ENCODE peak calls at places on chromosomes 1 and 21, in seven cellular contexts. K is endothelial cell of umbilical vein, B is ovary, M is GM12891, C is IMR-90, F is GM12892, A is H54. W is an unnamed sample.

GRCh38 chr1:31785947-31786290 is 21.8 kb upstream of the ADGRB2 start:
- DNase-seq in K (no peak), B (no peak), M (no peak), C (no peak), F (no peak), A (no peak), W (no peak)

GRCh38 chr1:180912211-180912800 is 391 bp upstream of the KIAA1614 start:
- DNase-seq in K (no peak), B (peak; percentile 68), M (no peak), C (peak; percentile 34), F (no peak), A (peak; percentile 52), W (peak; percentile 29)

GRCh38 chr1:39293375-39294070 is 89.0 kb downstream of the MACF1 start:
- DNase-seq in K (no peak), B (no peak), M (no peak), C (peak; percentile 43), F (no peak), A (no peak), W (no peak)

GRCh38 chr1:30879126-30879786 is 29.3 kb downstream of the SDC3 start:
- DNase-seq in K (peak; percentile 35), B (no peak), M (no peak), C (peak; percentile 35), F (no peak), A (no peak), W (no peak)

GRCh38 chr1:82565546-82565945 is 764.8 kb downstream of the ADGRL2 start:
- DNase-seq in K (peak; percentile 94), B (no peak), M (no peak), C (peak; percentile 1), F (no peak), A (peak; percentile 6), W (no peak)

GRCh38 chr1:34320081-34320480 is 143.4 kb downstream of the C1orf94 start:
- DNase-seq in K (no peak), B (no peak), M (no peak), C (no peak), F (no peak), A (peak; percentile 38), W (no peak)

GRCh38 chr21:16285646-16286223 is 556.0 kb downstream of the USP25 start:
- DNase-seq in K (no peak), B (no peak), M (no peak), C (no peak), F (no peak), A (no peak), W (no peak)

GRCh38 chr1:246782120-246782900 is 58.1 kb downstream of the SCCPDH start:
- DNase-seq in K (no peak), B (peak; percentile 65), M (no peak), C (peak; percentile 72), F (no peak), A (peak; percentile 73), W (peak; percentile 19)

GRCh38 chr1:79887059-79887458 is 880.5 kb upstream of the ADGRL4 start:
- DNase-seq in K (no peak), B (no peak), M (no peak), C (no peak), F (no peak), A (no peak), W (no peak)

GRCh38 chr1:178945763-178946266 is 74.9 kb upstream of the ANGPTL1 start:
- DNase-seq in K (no peak), B (no peak), M (no peak), C (peak; percentile 12), F (no peak), A (no peak), W (no peak)

GRCh38 chr1:150553392-150554085 is 4.3 kb downstream of the ADAMTSL4 start:
- DNase-seq in K (no peak), B (peak; percentile 48), M (no peak), C (no peak), F (no peak), A (no peak), W (no peak)

GRCh38 chr21:46095814-46096595 is 1.9 kb upstream of the COL6A2 start:
- DNase-seq in K (no peak), B (peak; percentile 28), M (no peak), C (no peak), F (no peak), A (no peak), W (no peak)

GRCh38 chr1:180862305-180862704 is 50.4 kb upstream of the KIAA1614 start:
- DNase-seq in K (peak; percentile 26), B (no peak), M (no peak), C (peak; percentile 52), F (no peak), A (no peak), W (no peak)

GRCh38 chr1:235415008-235415904 is 48.0 kb downstream of the TBCE start:
- DNase-seq in K (peak; percentile 70), B (peak; percentile 39), M (peak; percentile 42), C (peak; percentile 85), F (peak; percentile 41), A (peak; percentile 53), W (peak; percentile 77)

GRCh38 chr21:34035619-34036354 is 37.6 kb upstream of the MRPS6 start:
- DNase-seq in K (no peak), B (no peak), M (no peak), C (no peak), F (no peak), A (peak; percentile 69), W (no peak)

GRCh38 chr1:2533356-2533755 is 3.3 kb upstream of the HES5 start:
- DNase-seq in K (no peak), B (no peak), M (no peak), C (peak; percentile 28), F (no peak), A (no peak), W (no peak)

GRCh38 chr1:199226163-199226562 is 587.3 kb downstream of the PTPRC start:
- DNase-seq in K (peak; percentile 74), B (no peak), M (no peak), C (peak; percentile 75), F (no peak), A (no peak), W (no peak)

GRCh38 chr1:45887156-45887842 is 83.9 kb downstream of the MAST2 start:
- DNase-seq in K (no peak), B (no peak), M (no peak), C (no peak), F (no peak), A (no peak), W (no peak)

GRCh38 chr1:47584249-47584648 is 146.4 kb downstream of the FOXD2 start:
- DNase-seq in K (no peak), B (no peak), M (no peak), C (no peak), F (no peak), A (no peak), W (no peak)

GRCh38 chr21:31236528-31236927 is 107.5 kb downstream of the TIAM1 start:
- DNase-seq in K (no peak), B (no peak), M (no peak), C (no peak), F (no peak), A (no peak), W (no peak)

GRCh38 chr1:187853505-187853904 is 1024.8 kb downstream of the PLA2G4A start:
- DNase-seq in K (no peak), B (no peak), M (no peak), C (no peak), F (no peak), A (no peak), W (no peak)

GRCh38 chr1:115555446-115555845 is 86.3 kb upstream of the VANGL1 start:
- DNase-seq in K (no peak), B (no peak), M (no peak), C (peak; percentile 48), F (no peak), A (no peak), W (no peak)

GRCh38 chr1:201348211-201348566 is 29.3 kb downstream of the TNNT2 start:
- DNase-seq in K (peak; percentile 17), B (no peak), M (peak; percentile 52), C (peak; percentile 63), F (peak; percentile 50), A (peak; percentile 88), W (peak; percentile 51)

GRCh38 chr1:199736646-199737045 is 290.9 kb upstream of the NR5A2 start:
- DNase-seq in K (no peak), B (no peak), M (no peak), C (no peak), F (no peak), A (no peak), W (no peak)

GRCh38 chr1:40802078-40803075 is 18.8 kb downstream of the KCNQ4 start:
- DNase-seq in K (peak; percentile 74), B (peak; percentile 90), M (peak; percentile 91), C (peak; percentile 59), F (peak; percentile 88), A (no peak), W (peak; percentile 93)

GRCh38 chr1:81596341-81596740 is 204.4 kb upstream of the ADGRL2 start:
- DNase-seq in K (no peak), B (no peak), M (no peak), C (no peak), F (no peak), A (no peak), W (no peak)

GRCh38 chr1:153032677-153033308 is 1.8 kb downstream of the SPRR1B start:
- DNase-seq in K (peak; percentile 20), B (no peak), M (no peak), C (peak; percentile 48), F (no peak), A (peak; percentile 21), W (peak; percentile 11)

GRCh38 chr1:223425550-223425949 is 32.3 kb downstream of the CCDC185 start:
- DNase-seq in K (no peak), B (no peak), M (no peak), C (no peak), F (no peak), A (no peak), W (no peak)
- TF ChIP-seq POLR2A in K (no peak), B (no peak), M (no peak), C (no peak), F (no peak), A (no peak), W (no peak)

GRCh38 chr1:154351363-154352068 is 26.2 kb downstream of the ATP8B2 start:
- DNase-seq in K (no peak), B (no peak), M (no peak), C (no peak), F (no peak), A (no peak), W (no peak)
- TF ChIP-seq POLR2A in K (no peak), B (no peak), M (no peak), C (no peak), F (no peak), A (no peak), W (no peak)

DNA sequence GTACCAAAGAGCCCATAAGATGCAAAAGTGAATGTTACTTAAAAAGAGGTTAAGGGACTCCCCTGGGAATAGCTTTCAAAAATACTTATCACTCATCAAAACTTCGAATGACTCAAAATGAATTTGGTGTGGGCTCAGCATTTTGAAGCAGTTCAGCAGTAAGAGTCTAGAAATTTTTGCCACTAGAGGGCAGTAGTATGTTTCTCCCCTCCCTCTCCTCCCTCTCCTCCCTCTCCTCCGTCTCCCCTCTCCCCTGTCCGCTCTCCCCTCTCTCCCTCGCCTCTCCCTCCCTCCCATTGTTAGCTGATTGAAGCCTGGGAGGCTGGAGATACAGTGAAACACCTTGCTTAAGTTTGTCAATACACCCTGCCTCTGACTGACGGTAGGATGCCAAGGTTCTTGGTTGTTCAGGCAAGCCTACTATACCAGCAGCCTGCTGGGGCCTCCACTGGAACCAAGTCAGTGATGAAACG is 70.8 kb upstream of the TENT5C start:
- DNase-seq in K (peak; percentile 47), B (peak; percentile 19), M (peak; percentile 17), C (peak; percentile 72), F (peak; percentile 21), A (peak; percentile 31), W (peak; percentile 79)
- TF ChIP-seq POLR2A in K (no peak), B (no peak), M (no peak), C (no peak), F (no peak), A (no peak), W (no peak)

GRCh38 chr1:13510499-13510898 is 3.3 kb downstream of the LRRC38 start:
- DNase-seq in K (no peak), B (no peak), M (no peak), C (no peak), F (no peak), A (no peak), W (no peak)
- TF ChIP-seq POLR2A in K (no peak), B (no peak), M (no peak), C (no peak), F (no peak), A (no peak), W (no peak)